ENCODE peak calls at places on chromosome 9, in six cellular contexts. One of them, this sample, is unnamed.

GRCh38 chr9:80968611-80969010 is 720.7 kb downstream of the TLE1 start:
- DNase-seq in neuronal stem cell: no peak
- DNase-seq in H9: no peak
- DNase-seq in IMR-90: peak; percentile 87
- DNase-seq in H1: no peak
- DNase-seq in mesenchymal stem cell: peak; percentile 81
- DNase-seq in this sample: no peak

GRCh38 chr9:136784249-136784996 is 6.7 kb upstream of the TMEM141 start:
- DNase-seq in neuronal stem cell: no peak
- DNase-seq in H9: no peak
- DNase-seq in IMR-90: no peak
- DNase-seq in H1: no peak
- DNase-seq in mesenchymal stem cell: peak; percentile 53
- DNase-seq in this sample: peak; percentile 68

GRCh38 chr9:77751341-77752091 is 103.4 kb upstream of the GNA14 start:
- DNase-seq in neuronal stem cell: peak; percentile 30
- DNase-seq in H9: peak; percentile 45
- DNase-seq in IMR-90: peak; percentile 81
- DNase-seq in H1: no peak
- DNase-seq in mesenchymal stem cell: peak; percentile 74
- DNase-seq in this sample: peak; percentile 7

GRCh38 chr9:33814816-33815215 is 2.1 kb upstream of the UBE2R2 start:
- DNase-seq in neuronal stem cell: no peak
- DNase-seq in H9: no peak
- DNase-seq in IMR-90: no peak
- DNase-seq in H1: no peak
- DNase-seq in mesenchymal stem cell: peak; percentile 22
- DNase-seq in this sample: no peak

GRCh38 chr9:135887585-135888050 is 19.7 kb downstream of the CAMSAP1 start:
- DNase-seq in neuronal stem cell: no peak
- DNase-seq in H9: peak; percentile 81
- DNase-seq in IMR-90: no peak
- DNase-seq in H1: no peak
- DNase-seq in mesenchymal stem cell: no peak
- DNase-seq in this sample: no peak

GRCh38 chr9:124357591-124358361 is 57.5 kb downstream of the PSMB7 start:
- DNase-seq in neuronal stem cell: no peak
- DNase-seq in H9: no peak
- DNase-seq in IMR-90: no peak
- DNase-seq in H1: no peak
- DNase-seq in mesenchymal stem cell: peak; percentile 28
- DNase-seq in this sample: no peak

GRCh38 chr9:129415031-129415953 is 205.6 kb downstream of the C9orf50 start:
- DNase-seq in neuronal stem cell: no peak
- DNase-seq in H9: no peak
- DNase-seq in IMR-90: no peak
- DNase-seq in H1: no peak
- DNase-seq in mesenchymal stem cell: peak; percentile 58
- DNase-seq in this sample: peak; percentile 60

GRCh38 chr9:116494815-116495634 is 192.1 kb upstream of the TRIM32 start:
- DNase-seq in neuronal stem cell: no peak
- DNase-seq in H9: peak; percentile 65
- DNase-seq in IMR-90: no peak
- DNase-seq in H1: no peak
- DNase-seq in mesenchymal stem cell: no peak
- DNase-seq in this sample: peak; percentile 38

DNA sequence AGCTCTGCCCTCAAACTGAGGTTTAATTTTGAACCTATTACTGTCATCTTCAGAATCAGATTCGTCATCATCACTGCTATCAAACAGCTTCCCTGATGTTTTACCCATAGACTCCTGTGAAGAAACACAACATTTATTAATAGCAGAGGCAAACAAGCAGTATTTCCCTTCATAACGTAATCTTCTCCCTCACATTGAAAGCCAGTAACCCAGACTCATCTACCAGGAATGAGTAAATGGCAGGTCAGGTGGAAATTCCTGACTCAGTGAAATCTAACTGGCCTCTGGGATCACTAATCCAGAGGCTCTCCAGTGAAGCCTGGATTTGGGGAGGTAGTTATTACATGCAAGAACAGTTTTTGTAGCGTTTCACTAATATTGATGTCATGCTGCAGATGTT is 14.6 kb downstream of the NOL8 start:
- DNase-seq in neuronal stem cell: no peak
- DNase-seq in H9: no peak
- DNase-seq in IMR-90: peak; percentile 25
- DNase-seq in H1: no peak
- DNase-seq in mesenchymal stem cell: no peak
- DNase-seq in this sample: no peak
- H3K14ac ChIP-seq in neuronal stem cell: no peak overlapping the region
- H3K14ac ChIP-seq in H9: no peak overlapping the region
- H3K14ac ChIP-seq in IMR-90: no peak overlapping the region
- H3K14ac ChIP-seq in H1: no peak overlapping the region
- H3K14ac ChIP-seq in mesenchymal stem cell: no peak overlapping the region
- H3K14ac ChIP-seq in this sample: no peak overlapping the region

GRCh38 chr9:125496313-125496838 is 210.6 kb downstream of the MAPKAP1 start:
- DNase-seq in neuronal stem cell: no peak
- DNase-seq in H9: no peak
- DNase-seq in IMR-90: no peak
- DNase-seq in H1: no peak
- DNase-seq in mesenchymal stem cell: no peak
- DNase-seq in this sample: no peak
- H2BK120ac ChIP-seq in neuronal stem cell: no peak overlapping the region
- H2BK120ac ChIP-seq in H9: no peak overlapping the region
- H2BK120ac ChIP-seq in IMR-90: no peak overlapping the region
- H2BK120ac ChIP-seq in H1: no peak overlapping the region
- H2BK120ac ChIP-seq in mesenchymal stem cell: no peak overlapping the region
- H2BK120ac ChIP-seq in this sample: no peak overlapping the region

DNA sequence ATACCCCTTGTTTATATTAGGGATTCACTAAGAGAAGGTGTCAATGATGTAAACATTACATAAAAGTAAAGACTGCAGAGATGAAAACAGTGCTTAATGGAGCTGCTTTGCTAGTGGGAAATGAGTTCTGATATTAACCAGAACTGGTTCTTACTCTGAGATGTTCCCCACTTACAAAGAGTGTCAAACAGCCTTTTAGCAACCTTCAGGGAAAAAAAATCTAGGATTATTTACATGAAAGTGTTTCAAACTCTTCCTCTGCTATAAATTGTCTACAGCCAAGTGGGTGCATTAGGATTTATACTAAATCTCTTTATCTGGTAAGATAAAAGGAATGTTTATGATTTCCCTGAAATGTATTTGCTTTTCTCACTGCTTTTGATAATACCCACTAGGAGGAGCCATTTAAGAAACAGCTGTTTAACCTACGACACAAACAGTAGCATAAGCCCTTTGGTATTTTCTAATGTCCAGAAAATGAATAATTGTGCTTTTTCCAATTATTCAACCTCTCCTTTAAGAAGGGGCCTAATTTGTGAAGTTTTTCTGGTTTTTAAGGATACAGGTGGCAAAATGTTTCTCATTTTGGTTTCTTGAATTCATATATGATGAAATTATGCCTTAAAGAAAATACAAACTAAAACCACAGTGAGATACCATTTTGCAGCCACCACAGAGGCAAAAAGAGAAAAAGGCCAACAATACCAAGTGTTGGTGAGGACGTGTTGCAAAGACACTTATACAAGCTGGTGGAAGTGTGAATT is 186.3 kb downstream of the TLE4 start:
- DNase-seq in neuronal stem cell: no peak
- DNase-seq in H9: no peak
- DNase-seq in IMR-90: peak; percentile 46
- DNase-seq in H1: no peak
- DNase-seq in mesenchymal stem cell: peak; percentile 65
- DNase-seq in this sample: no peak
- H3K14ac ChIP-seq in neuronal stem cell: no peak overlapping the region
- H3K14ac ChIP-seq in H9: no peak overlapping the region
- H3K14ac ChIP-seq in IMR-90: no peak overlapping the region
- H3K14ac ChIP-seq in H1: no peak overlapping the region
- H3K14ac ChIP-seq in mesenchymal stem cell: no peak overlapping the region
- H3K14ac ChIP-seq in this sample: peak overlapping the region; percentile 66

GRCh38 chr9:112065781-112066606 is 109.1 kb downstream of the SUSD1 start:
- DNase-seq in neuronal stem cell: no peak
- DNase-seq in H9: peak; percentile 51
- DNase-seq in IMR-90: peak; percentile 94
- DNase-seq in H1: no peak
- DNase-seq in mesenchymal stem cell: peak; percentile 89
- DNase-seq in this sample: peak; percentile 96
- H2BK120ac ChIP-seq in neuronal stem cell: no peak overlapping the region
- H2BK120ac ChIP-seq in H9: no peak overlapping the region
- H2BK120ac ChIP-seq in IMR-90: peak overlapping the region; percentile 94
- H2BK120ac ChIP-seq in H1: no peak overlapping the region
- H2BK120ac ChIP-seq in mesenchymal stem cell: no peak overlapping the region
- H2BK120ac ChIP-seq in this sample: no peak overlapping the region

GRCh38 chr9:72151099-72151498 is 1.9 kb downstream of the GDA start:
- DNase-seq in neuronal stem cell: no peak
- DNase-seq in H9: no peak
- DNase-seq in IMR-90: no peak
- DNase-seq in H1: no peak
- DNase-seq in mesenchymal stem cell: no peak
- DNase-seq in this sample: peak; percentile 62
- H3K14ac ChIP-seq in neuronal stem cell: no peak overlapping the region
- H3K14ac ChIP-seq in H9: no peak overlapping the region
- H3K14ac ChIP-seq in IMR-90: no peak overlapping the region
- H3K14ac ChIP-seq in H1: no peak overlapping the region
- H3K14ac ChIP-seq in mesenchymal stem cell: no peak overlapping the region
- H3K14ac ChIP-seq in this sample: no peak overlapping the region

GRCh38 chr9:14752271-14752670 is 29.7 kb upstream of the CER1 start:
- DNase-seq in neuronal stem cell: no peak
- DNase-seq in H9: no peak
- DNase-seq in IMR-90: no peak
- DNase-seq in H1: no peak
- DNase-seq in mesenchymal stem cell: no peak
- DNase-seq in this sample: no peak
- H2BK120ac ChIP-seq in neuronal stem cell: no peak overlapping the region
- H2BK120ac ChIP-seq in H9: peak overlapping the region; percentile 28
- H2BK120ac ChIP-seq in IMR-90: no peak overlapping the region
- H2BK120ac ChIP-seq in H1: no peak overlapping the region
- H2BK120ac ChIP-seq in mesenchymal stem cell: no peak overlapping the region
- H2BK120ac ChIP-seq in this sample: no peak overlapping the region

This sample was measured in trophoblast cell.